ENCODE peak calls at places on chromosomes 7 and 10, in five cellular contexts. D, T, Y, N and U are unnamed samples.

GRCh38 chr7:155643804-155644177 is 670 bp upstream of the RBM33 start:
- DNase-seq in N (peak; percentile 18), D (no peak), Y (no peak), T (no peak), U (no peak)

GRCh38 chr10:54501919-54502318 is 299.1 kb downstream of the PCDH15 start:
- DNase-seq in D (no peak), T (no peak), N (no peak), Y (no peak), U (no peak)

GRCh38 chr10:102409604-102410426 is 8.8 kb downstream of the PSD start:
- DNase-seq in Y (no peak), T (no peak), N (no peak), D (no peak), U (no peak)

GRCh38 chr7:139265673-139266072 is 34.6 kb downstream of the UBN2 start:
- DNase-seq in T (no peak), N (no peak), Y (no peak), D (no peak), U (no peak)

GRCh38 chr7:57868771-57869483 is 418.9 kb downstream of the ZNF716 start:
- DNase-seq in T (no peak), N (no peak), D (no peak), Y (no peak), U (no peak)

GRCh38 chr7:50739744-50740455 is 42.8 kb downstream of the GRB10 start:
- DNase-seq in N (no peak), D (no peak), T (no peak), Y (no peak), U (no peak)

GRCh38 chr7:16908561-16908960 is 26.8 kb upstream of the AGR3 start:
- DNase-seq in Y (no peak), T (no peak), D (no peak), N (no peak), U (no peak)

GRCh38 chr10:87860156-87860795 is 3.1 kb downstream of the KLLN start:
- DNase-seq in T (no peak), D (no peak), Y (no peak), N (peak; percentile 69), U (no peak)

GRCh38 chr7:156106107-156106426 is 293.8 kb upstream of the SHH start:
- DNase-seq in T (no peak), Y (no peak), D (no peak), N (no peak), U (no peak)

GRCh38 chr7:91618665-91619437 is 261.7 kb downstream of the MTERF1 start:
- DNase-seq in D (no peak), N (no peak), T (no peak), Y (no peak), U (no peak)

GRCh38 chr10:88542522-88542921 is 40.6 kb downstream of the RNLS start:
- DNase-seq in Y (no peak), T (no peak), D (no peak), N (no peak), U (no peak)

DNA sequence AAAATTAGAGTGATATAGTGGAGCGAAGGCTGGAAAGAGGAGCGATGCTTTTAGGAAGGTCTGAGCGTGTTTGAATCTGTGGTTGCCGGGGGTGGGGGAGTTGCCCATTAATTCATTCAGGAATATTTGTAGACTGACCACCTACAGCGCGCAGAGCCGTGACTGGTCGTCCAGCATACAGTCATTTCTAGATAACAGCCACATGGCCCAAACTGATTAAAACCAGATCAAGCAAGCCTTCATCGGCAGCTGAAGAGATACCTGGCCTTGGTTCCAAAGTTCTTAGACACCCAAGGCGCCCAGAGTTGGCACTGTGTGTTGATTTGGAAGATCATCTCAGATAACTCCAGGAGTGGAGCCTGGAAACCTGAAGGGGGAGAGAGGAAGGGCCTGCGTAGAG is 1.7 kb downstream of the PROSER2 start:
- DNase-seq in Y (no peak), N (no peak), D (no peak), T (no peak), U (no peak)
- H3K27ac ChIP-seq in Y (peak overlapping the region; percentile 91), N (no peak overlapping the region), D (no peak overlapping the region), T (no peak overlapping the region), U (no peak overlapping the region)

GRCh38 chr10:129956902-129957673 is 7.0 kb downstream of the EBF3 start:
- DNase-seq in N (no peak), T (no peak), D (no peak), Y (no peak), U (no peak)

GRCh38 chr10:129959544-129960492 is 4.3 kb downstream of the EBF3 start:
- DNase-seq in D (no peak), T (no peak), N (no peak), Y (no peak), U (peak; percentile 57)

GRCh38 chr10:129956285-129956649 is 7.8 kb downstream of the EBF3 start:
- DNase-seq in T (no peak), Y (no peak), N (no peak), D (no peak), U (peak; percentile 36)

GRCh38 chr10:129958686-129959543 is 5.2 kb downstream of the EBF3 start:
- DNase-seq in D (no peak), T (no peak), Y (no peak), N (no peak), U (peak; percentile 66)

GRCh38 chr10:129958118-129958685 is 5.9 kb downstream of the EBF3 start:
- DNase-seq in Y (no peak), T (no peak), D (no peak), N (no peak), U (no peak)
- H3K4me3 ChIP-seq in Y (peak overlapping the region; percentile 71), T (peak overlapping the region; percentile 75), D (no peak overlapping the region), N (no peak overlapping the region), U (peak overlapping the region; percentile 75)

DNA sequence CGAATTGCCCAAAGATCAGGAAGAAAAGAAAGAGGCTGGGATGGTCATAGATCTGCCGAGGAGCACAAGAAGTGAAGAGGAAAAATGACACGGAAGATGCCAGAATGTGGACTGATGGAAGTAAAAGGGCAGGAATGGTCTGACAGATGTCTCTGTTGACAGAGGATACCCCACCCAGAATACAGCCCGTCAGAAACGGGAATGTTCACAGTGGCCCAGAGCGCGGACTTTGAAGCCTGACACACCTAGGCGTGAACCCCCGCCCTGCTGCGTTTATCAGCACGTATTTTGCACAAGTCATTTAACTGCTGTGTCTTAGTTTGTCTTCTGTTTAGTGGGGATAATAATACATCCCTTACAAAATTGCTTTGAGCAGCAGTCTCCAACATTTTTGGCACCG is 27.1 kb downstream of the AKR1B1 start:
- DNase-seq in T (no peak), N (no peak), D (peak; percentile 92), Y (no peak), U (no peak)
- H3K9me3 ChIP-seq in T (peaks cover 7% of the 10 kb centered on the region), N (no peaks in the 10 kb centered on the region), D (no peaks in the 10 kb centered on the region), Y (no peaks in the 10 kb centered on the region), U (no peaks in the 10 kb centered on the region)

GRCh38 chr7:112300831-112301407 is 94.4 kb downstream of the ZNF277 start:
- DNase-seq in Y (no peak), T (no peak), N (no peak), D (no peak), U (no peak)

GRCh38 chr7:112308974-112309373 is 102.5 kb downstream of the ZNF277 start:
- DNase-seq in D (no peak), Y (no peak), T (no peak), N (no peak), U (no peak)

GRCh38 chr7:112307506-112307905 is 101.0 kb downstream of the ZNF277 start:
- DNase-seq in Y (no peak), N (no peak), D (no peak), T (no peak), U (no peak)

GRCh38 chr7:112302566-112302965 is 96.1 kb downstream of the ZNF277 start:
- DNase-seq in D (no peak), N (no peak), Y (no peak), T (no peak), U (no peak)

GRCh38 chr7:112306903-112307302 is 100.4 kb downstream of the ZNF277 start:
- DNase-seq in Y (no peak), N (no peak), T (no peak), D (no peak), U (no peak)
- H3K27ac ChIP-seq in Y (no peak overlapping the region), N (no peak overlapping the region), T (no peak overlapping the region), D (no peak overlapping the region), U (no peak overlapping the region)